ENCODE peak calls at places on chromosomes 6 and 20, in nine cellular contexts. E is NB4; V is effector memory CD4-positive, alpha-beta T cell; C is HS-5; D is stimulated activated CD4-positive, alpha-beta T cell treated with anti-CD3 and anti-CD28 coated beads, TNF-alpha, amount 100 ng/mL, for 48 hours; S is CD8-positive, alpha-beta T cell; B is B cell; Z is left cardiac atrium; Q is activated CD4-positive, CD25-positive, alpha-beta regulatory T cell. N is an unnamed sample.

GRCh38 chr6:12344949-12345693 is 55.0 kb downstream of the EDN1 start:
- DNase-seq in E (no peak), V (no peak), C (no peak), D (no peak), S (no peak), B (no peak), Z (no peak), Q (no peak), N (peak; percentile 36)

GRCh38 chr20:49741940-49742339 is 28.3 kb upstream of the B4GALT5 start:
- DNase-seq in E (no peak), V (no peak), C (no peak), D (no peak), S (no peak), B (no peak), Z (no peak), Q (no peak), N (no peak)

GRCh38 chr6:46199387-46199786 is 28.6 kb upstream of the ENPP5 start:
- DNase-seq in E (no peak), V (no peak), C (no peak), D (no peak), S (no peak), B (no peak), Z (no peak), Q (no peak), N (peak; percentile 70)

GRCh38 chr6:52454556-52454955 is 34.4 kb downstream of the EFHC1 start:
- DNase-seq in E (no peak), V (no peak), C (peak; percentile 4), D (no peak), S (no peak), B (no peak), Z (no peak), Q (no peak), N (peak; percentile 46)

GRCh38 chr6:75266716-75267291 is 17.8 kb downstream of the TMEM30A start:
- DNase-seq in E (peak; percentile 52), V (no peak), C (no peak), D (no peak), S (no peak), B (peak; percentile 37), Z (no peak), Q (no peak), N (peak; percentile 79)

GRCh38 chr6:13068558-13069210 is 259.7 kb downstream of the TBC1D7 start:
- DNase-seq in E (no peak), V (no peak), C (no peak), D (no peak), S (no peak), B (no peak), Z (no peak), Q (no peak), N (no peak)

GRCh38 chr6:154428892-154429291 is 72.3 kb upstream of the IPCEF1 start:
- DNase-seq in E (no peak), V (no peak), C (peak; percentile 40), D (no peak), S (no peak), B (no peak), Z (no peak), Q (no peak), N (no peak)

GRCh38 chr6:36809933-36810844 is 29.1 kb downstream of the CPNE5 start:
- DNase-seq in E (no peak), V (no peak), C (no peak), D (no peak), S (no peak), B (no peak), Z (no peak), Q (no peak), N (no peak)